ENCODE peak calls at places on chromosomes 12 and 14, in nine cellular contexts. One of them, this sample, is unnamed.

GRCh38 chr12:1532796-1533195 is 61.6 kb downstream of the FBXL14 start:
- DNase-seq in AML-193: no peak
- DNase-seq in stimulated activated CD4-positive, alpha-beta T cell treated with anti-CD3 and anti-CD28 coated beads, Interleukin-15, amount 100 ng/mL, for 1 hour: no peak
- DNase-seq in activated naive CD8-positive, alpha-beta T cell treated with anti-CD3 and anti-CD28 coated beads, Interleukin-2, amount 50 U/mL, for 24 hours: no peak
- DNase-seq in AG08395: no peak
- DNase-seq in Calu3: no peak
- DNase-seq in endodermal cell: peak; percentile 36
- DNase-seq in A673: no peak
- DNase-seq in fibroblast of lung: no peak
- DNase-seq in this sample: no peak

GRCh38 chr12:121816925-121817647 is 13.3 kb downstream of the SETD1B start:
- DNase-seq in A673: no peak
- DNase-seq in activated naive CD8-positive, alpha-beta T cell treated with anti-CD3 and anti-CD28 coated beads, Interleukin-2, amount 50 U/mL, for 24 hours: no peak
- DNase-seq in Calu3: no peak
- DNase-seq in fibroblast of lung: no peak
- DNase-seq in stimulated activated CD4-positive, alpha-beta T cell treated with anti-CD3 and anti-CD28 coated beads, Interleukin-15, amount 100 ng/mL, for 1 hour: no peak
- DNase-seq in AG08395: no peak
- DNase-seq in endodermal cell: no peak
- DNase-seq in AML-193: no peak
- DNase-seq in this sample: no peak

GRCh38 chr12:55929306-55929791 is 1.6 kb upstream of the DGKA start:
- DNase-seq in endodermal cell: no peak
- DNase-seq in activated naive CD8-positive, alpha-beta T cell treated with anti-CD3 and anti-CD28 coated beads, Interleukin-2, amount 50 U/mL, for 24 hours: peak; percentile 80
- DNase-seq in AG08395: no peak
- DNase-seq in stimulated activated CD4-positive, alpha-beta T cell treated with anti-CD3 and anti-CD28 coated beads, Interleukin-15, amount 100 ng/mL, for 1 hour: peak; percentile 75
- DNase-seq in Calu3: no peak
- DNase-seq in AML-193: no peak
- DNase-seq in A673: no peak
- DNase-seq in fibroblast of lung: no peak
- DNase-seq in this sample: no peak

GRCh38 chr12:123029550-123029949 is 49.1 kb downstream of the ARL6IP4 start:
- DNase-seq in AML-193: no peak
- DNase-seq in A673: no peak
- DNase-seq in AG08395: no peak
- DNase-seq in activated naive CD8-positive, alpha-beta T cell treated with anti-CD3 and anti-CD28 coated beads, Interleukin-2, amount 50 U/mL, for 24 hours: no peak
- DNase-seq in Calu3: no peak
- DNase-seq in endodermal cell: no peak
- DNase-seq in stimulated activated CD4-positive, alpha-beta T cell treated with anti-CD3 and anti-CD28 coated beads, Interleukin-15, amount 100 ng/mL, for 1 hour: no peak
- DNase-seq in fibroblast of lung: no peak
- DNase-seq in this sample: no peak

GRCh38 chr12:51817027-51817953 is 31.2 kb downstream of the FIGNL2 start:
- DNase-seq in endodermal cell: no peak
- DNase-seq in AML-193: no peak
- DNase-seq in fibroblast of lung: no peak
- DNase-seq in AG08395: no peak
- DNase-seq in A673: no peak
- DNase-seq in activated naive CD8-positive, alpha-beta T cell treated with anti-CD3 and anti-CD28 coated beads, Interleukin-2, amount 50 U/mL, for 24 hours: no peak
- DNase-seq in stimulated activated CD4-positive, alpha-beta T cell treated with anti-CD3 and anti-CD28 coated beads, Interleukin-15, amount 100 ng/mL, for 1 hour: no peak
- DNase-seq in Calu3: no peak
- DNase-seq in this sample: no peak

GRCh38 chr12:96404683-96405082 is 4.4 kb upstream of the CDK17 start:
- DNase-seq in AML-193: no peak
- DNase-seq in stimulated activated CD4-positive, alpha-beta T cell treated with anti-CD3 and anti-CD28 coated beads, Interleukin-15, amount 100 ng/mL, for 1 hour: no peak
- DNase-seq in activated naive CD8-positive, alpha-beta T cell treated with anti-CD3 and anti-CD28 coated beads, Interleukin-2, amount 50 U/mL, for 24 hours: no peak
- DNase-seq in A673: no peak
- DNase-seq in Calu3: no peak
- DNase-seq in fibroblast of lung: peak; percentile 59
- DNase-seq in AG08395: no peak
- DNase-seq in endodermal cell: no peak
- DNase-seq in this sample: no peak

GRCh38 chr12:106760184-106760531 is 14.3 kb upstream of the RIC8B start:
- DNase-seq in AML-193: peak; percentile 82
- DNase-seq in activated naive CD8-positive, alpha-beta T cell treated with anti-CD3 and anti-CD28 coated beads, Interleukin-2, amount 50 U/mL, for 24 hours: no peak
- DNase-seq in AG08395: no peak
- DNase-seq in endodermal cell: peak; percentile 86
- DNase-seq in stimulated activated CD4-positive, alpha-beta T cell treated with anti-CD3 and anti-CD28 coated beads, Interleukin-15, amount 100 ng/mL, for 1 hour: no peak
- DNase-seq in fibroblast of lung: no peak
- DNase-seq in A673: peak; percentile 56
- DNase-seq in Calu3: no peak
- DNase-seq in this sample: peak; percentile 84

GRCh38 chr14:90381999-90382451 is 14.8 kb upstream of the CALM1 start:
- DNase-seq in AG08395: no peak
- DNase-seq in endodermal cell: peak; percentile 81
- DNase-seq in AML-193: no peak
- DNase-seq in activated naive CD8-positive, alpha-beta T cell treated with anti-CD3 and anti-CD28 coated beads, Interleukin-2, amount 50 U/mL, for 24 hours: peak; percentile 22
- DNase-seq in Calu3: peak; percentile 59
- DNase-seq in stimulated activated CD4-positive, alpha-beta T cell treated with anti-CD3 and anti-CD28 coated beads, Interleukin-15, amount 100 ng/mL, for 1 hour: no peak
- DNase-seq in A673: no peak
- DNase-seq in fibroblast of lung: no peak
- DNase-seq in this sample: peak; percentile 59

GRCh38 chr14:105840266-105841021 is 314.1 kb downstream of the TMEM121 start:
- DNase-seq in AML-193: no peak
- DNase-seq in activated naive CD8-positive, alpha-beta T cell treated with anti-CD3 and anti-CD28 coated beads, Interleukin-2, amount 50 U/mL, for 24 hours: no peak
- DNase-seq in AG08395: no peak
- DNase-seq in endodermal cell: peak; percentile 10
- DNase-seq in fibroblast of lung: no peak
- DNase-seq in Calu3: no peak
- DNase-seq in stimulated activated CD4-positive, alpha-beta T cell treated with anti-CD3 and anti-CD28 coated beads, Interleukin-15, amount 100 ng/mL, for 1 hour: no peak
- DNase-seq in A673: no peak
- DNase-seq in this sample: peak; percentile 13

GRCh38 chr14:23432102-23432925 is 3.1 kb downstream of the MYH7 start:
- DNase-seq in endodermal cell: peak; percentile 23
- DNase-seq in A673: no peak
- DNase-seq in fibroblast of lung: no peak
- DNase-seq in AG08395: no peak
- DNase-seq in AML-193: no peak
- DNase-seq in stimulated activated CD4-positive, alpha-beta T cell treated with anti-CD3 and anti-CD28 coated beads, Interleukin-15, amount 100 ng/mL, for 1 hour: no peak
- DNase-seq in activated naive CD8-positive, alpha-beta T cell treated with anti-CD3 and anti-CD28 coated beads, Interleukin-2, amount 50 U/mL, for 24 hours: no peak
- DNase-seq in Calu3: no peak
- DNase-seq in this sample: no peak

GRCh38 chr12:99772274-99772673 is 124.7 kb downstream of the GARIN6 start:
- DNase-seq in stimulated activated CD4-positive, alpha-beta T cell treated with anti-CD3 and anti-CD28 coated beads, Interleukin-15, amount 100 ng/mL, for 1 hour: no peak
- DNase-seq in activated naive CD8-positive, alpha-beta T cell treated with anti-CD3 and anti-CD28 coated beads, Interleukin-2, amount 50 U/mL, for 24 hours: no peak
- DNase-seq in A673: peak; percentile 5
- DNase-seq in fibroblast of lung: no peak
- DNase-seq in Calu3: no peak
- DNase-seq in endodermal cell: no peak
- DNase-seq in AG08395: no peak
- DNase-seq in AML-193: no peak
- DNase-seq in this sample: no peak

GRCh38 chr12:124389537-124390441 is 94.9 kb downstream of the RFLNA start:
- DNase-seq in Calu3: no peak
- DNase-seq in endodermal cell: no peak
- DNase-seq in fibroblast of lung: no peak
- DNase-seq in AG08395: no peak
- DNase-seq in stimulated activated CD4-positive, alpha-beta T cell treated with anti-CD3 and anti-CD28 coated beads, Interleukin-15, amount 100 ng/mL, for 1 hour: no peak
- DNase-seq in A673: no peak
- DNase-seq in activated naive CD8-positive, alpha-beta T cell treated with anti-CD3 and anti-CD28 coated beads, Interleukin-2, amount 50 U/mL, for 24 hours: no peak
- DNase-seq in AML-193: no peak
- DNase-seq in this sample: no peak

GRCh38 chr12:119020377-119021360 is 39.3 kb downstream of the SRRM4 start:
- DNase-seq in AML-193: peak; percentile 10
- DNase-seq in AG08395: no peak
- DNase-seq in A673: peak; percentile 62
- DNase-seq in fibroblast of lung: no peak
- DNase-seq in Calu3: peak; percentile 43
- DNase-seq in endodermal cell: peak; percentile 98
- DNase-seq in stimulated activated CD4-positive, alpha-beta T cell treated with anti-CD3 and anti-CD28 coated beads, Interleukin-15, amount 100 ng/mL, for 1 hour: no peak
- DNase-seq in activated naive CD8-positive, alpha-beta T cell treated with anti-CD3 and anti-CD28 coated beads, Interleukin-2, amount 50 U/mL, for 24 hours: peak; percentile 19
- DNase-seq in this sample: peak; percentile 90

GRCh38 chr14:68939893-68940613 is 39.0 kb downstream of the ACTN1 start:
- DNase-seq in A673: peak; percentile 89
- DNase-seq in AML-193: no peak
- DNase-seq in activated naive CD8-positive, alpha-beta T cell treated with anti-CD3 and anti-CD28 coated beads, Interleukin-2, amount 50 U/mL, for 24 hours: no peak
- DNase-seq in endodermal cell: peak; percentile 87
- DNase-seq in stimulated activated CD4-positive, alpha-beta T cell treated with anti-CD3 and anti-CD28 coated beads, Interleukin-15, amount 100 ng/mL, for 1 hour: no peak
- DNase-seq in AG08395: peak; percentile 91
- DNase-seq in fibroblast of lung: peak; percentile 98
- DNase-seq in Calu3: peak; percentile 86
- DNase-seq in this sample: no peak

GRCh38 chr12:19456176-19456575 is 16.9 kb downstream of the AEBP2 start:
- DNase-seq in stimulated activated CD4-positive, alpha-beta T cell treated with anti-CD3 and anti-CD28 coated beads, Interleukin-15, amount 100 ng/mL, for 1 hour: no peak
- DNase-seq in fibroblast of lung: no peak
- DNase-seq in Calu3: no peak
- DNase-seq in AG08395: no peak
- DNase-seq in AML-193: no peak
- DNase-seq in activated naive CD8-positive, alpha-beta T cell treated with anti-CD3 and anti-CD28 coated beads, Interleukin-2, amount 50 U/mL, for 24 hours: no peak
- DNase-seq in A673: no peak
- DNase-seq in endodermal cell: no peak
- DNase-seq in this sample: no peak

GRCh38 chr12:86669010-86669409 is 412.8 kb upstream of the MGAT4C start:
- DNase-seq in stimulated activated CD4-positive, alpha-beta T cell treated with anti-CD3 and anti-CD28 coated beads, Interleukin-15, amount 100 ng/mL, for 1 hour: no peak
- DNase-seq in fibroblast of lung: no peak
- DNase-seq in activated naive CD8-positive, alpha-beta T cell treated with anti-CD3 and anti-CD28 coated beads, Interleukin-2, amount 50 U/mL, for 24 hours: no peak
- DNase-seq in Calu3: peak; percentile 62
- DNase-seq in AG08395: no peak
- DNase-seq in A673: no peak
- DNase-seq in AML-193: no peak
- DNase-seq in endodermal cell: peak; percentile 41
- DNase-seq in this sample: no peak

GRCh38 chr12:122866379-122866778 is 29.5 kb downstream of the VPS37B start:
- DNase-seq in AG08395: no peak
- DNase-seq in fibroblast of lung: no peak
- DNase-seq in endodermal cell: no peak
- DNase-seq in activated naive CD8-positive, alpha-beta T cell treated with anti-CD3 and anti-CD28 coated beads, Interleukin-2, amount 50 U/mL, for 24 hours: no peak
- DNase-seq in stimulated activated CD4-positive, alpha-beta T cell treated with anti-CD3 and anti-CD28 coated beads, Interleukin-15, amount 100 ng/mL, for 1 hour: no peak
- DNase-seq in Calu3: no peak
- DNase-seq in A673: no peak
- DNase-seq in AML-193: no peak
- DNase-seq in this sample: no peak

GRCh38 chr12:6372403-6373003 is 2.9 kb downstream of the SCNN1A start:
- DNase-seq in A673: peak; percentile 66
- DNase-seq in AML-193: peak; percentile 24
- DNase-seq in Calu3: peak; percentile 78
- DNase-seq in fibroblast of lung: peak; percentile 90
- DNase-seq in AG08395: peak; percentile 93
- DNase-seq in activated naive CD8-positive, alpha-beta T cell treated with anti-CD3 and anti-CD28 coated beads, Interleukin-2, amount 50 U/mL, for 24 hours: no peak
- DNase-seq in endodermal cell: peak; percentile 82
- DNase-seq in stimulated activated CD4-positive, alpha-beta T cell treated with anti-CD3 and anti-CD28 coated beads, Interleukin-15, amount 100 ng/mL, for 1 hour: no peak
- DNase-seq in this sample: no peak

GRCh38 chr14:105386581-105387529 is 11.5 kb upstream of the TEX22 start:
- DNase-seq in Calu3: no peak
- DNase-seq in stimulated activated CD4-positive, alpha-beta T cell treated with anti-CD3 and anti-CD28 coated beads, Interleukin-15, amount 100 ng/mL, for 1 hour: no peak
- DNase-seq in A673: no peak
- DNase-seq in endodermal cell: no peak
- DNase-seq in AML-193: no peak
- DNase-seq in fibroblast of lung: no peak
- DNase-seq in activated naive CD8-positive, alpha-beta T cell treated with anti-CD3 and anti-CD28 coated beads, Interleukin-2, amount 50 U/mL, for 24 hours: no peak
- DNase-seq in AG08395: no peak
- DNase-seq in this sample: no peak

GRCh38 chr12:107405436-107405835 is 280.2 kb upstream of the PWP1 start:
- DNase-seq in Calu3: no peak
- DNase-seq in stimulated activated CD4-positive, alpha-beta T cell treated with anti-CD3 and anti-CD28 coated beads, Interleukin-15, amount 100 ng/mL, for 1 hour: no peak
- DNase-seq in fibroblast of lung: no peak
- DNase-seq in activated naive CD8-positive, alpha-beta T cell treated with anti-CD3 and anti-CD28 coated beads, Interleukin-2, amount 50 U/mL, for 24 hours: no peak
- DNase-seq in AG08395: no peak
- DNase-seq in endodermal cell: no peak
- DNase-seq in A673: no peak
- DNase-seq in AML-193: no peak
- DNase-seq in this sample: no peak

GRCh38 chr14:62269204-62269603 is 507.0 kb downstream of the SNAPC1 start:
- DNase-seq in stimulated activated CD4-positive, alpha-beta T cell treated with anti-CD3 and anti-CD28 coated beads, Interleukin-15, amount 100 ng/mL, for 1 hour: no peak
- DNase-seq in fibroblast of lung: peak; percentile 54
- DNase-seq in AML-193: no peak
- DNase-seq in endodermal cell: no peak
- DNase-seq in A673: no peak
- DNase-seq in AG08395: no peak
- DNase-seq in Calu3: no peak
- DNase-seq in activated naive CD8-positive, alpha-beta T cell treated with anti-CD3 and anti-CD28 coated beads, Interleukin-2, amount 50 U/mL, for 24 hours: peak; percentile 7
- DNase-seq in this sample: no peak

GRCh38 chr12:89346741-89347324 is 5.5 kb downstream of the DUSP6 start:
- DNase-seq in stimulated activated CD4-positive, alpha-beta T cell treated with anti-CD3 and anti-CD28 coated beads, Interleukin-15, amount 100 ng/mL, for 1 hour: no peak
- DNase-seq in AML-193: peak; percentile 94
- DNase-seq in Calu3: peak; percentile 25
- DNase-seq in endodermal cell: peak; percentile 70
- DNase-seq in activated naive CD8-positive, alpha-beta T cell treated with anti-CD3 and anti-CD28 coated beads, Interleukin-2, amount 50 U/mL, for 24 hours: no peak
- DNase-seq in AG08395: peak; percentile 15
- DNase-seq in A673: peak; percentile 97
- DNase-seq in fibroblast of lung: peak; percentile 71
- DNase-seq in this sample: no peak

GRCh38 chr12:94263011-94263786 is 114.8 kb downstream of the PLXNC1 start:
- DNase-seq in endodermal cell: peak; percentile 61
- DNase-seq in fibroblast of lung: no peak
- DNase-seq in stimulated activated CD4-positive, alpha-beta T cell treated with anti-CD3 and anti-CD28 coated beads, Interleukin-15, amount 100 ng/mL, for 1 hour: peak; percentile 57
- DNase-seq in Calu3: no peak
- DNase-seq in AML-193: peak; percentile 75
- DNase-seq in activated naive CD8-positive, alpha-beta T cell treated with anti-CD3 and anti-CD28 coated beads, Interleukin-2, amount 50 U/mL, for 24 hours: peak; percentile 79
- DNase-seq in A673: no peak
- DNase-seq in AG08395: no peak
- DNase-seq in this sample: no peak

GRCh38 chr14:52583544-52583943 is 30.9 kb downstream of the GPR137C start:
- DNase-seq in AG08395: no peak
- DNase-seq in A673: no peak
- DNase-seq in endodermal cell: no peak
- DNase-seq in fibroblast of lung: peak; percentile 6
- DNase-seq in AML-193: no peak
- DNase-seq in Calu3: no peak
- DNase-seq in stimulated activated CD4-positive, alpha-beta T cell treated with anti-CD3 and anti-CD28 coated beads, Interleukin-15, amount 100 ng/mL, for 1 hour: no peak
- DNase-seq in activated naive CD8-positive, alpha-beta T cell treated with anti-CD3 and anti-CD28 coated beads, Interleukin-2, amount 50 U/mL, for 24 hours: no peak
- DNase-seq in this sample: no peak

GRCh38 chr12:81962126-81962856 is 203.1 kb upstream of the PPFIA2 start:
- DNase-seq in fibroblast of lung: no peak
- DNase-seq in activated naive CD8-positive, alpha-beta T cell treated with anti-CD3 and anti-CD28 coated beads, Interleukin-2, amount 50 U/mL, for 24 hours: no peak
- DNase-seq in stimulated activated CD4-positive, alpha-beta T cell treated with anti-CD3 and anti-CD28 coated beads, Interleukin-15, amount 100 ng/mL, for 1 hour: no peak
- DNase-seq in AML-193: no peak
- DNase-seq in Calu3: no peak
- DNase-seq in endodermal cell: no peak
- DNase-seq in AG08395: no peak
- DNase-seq in A673: no peak
- DNase-seq in this sample: no peak

GRCh38 chr14:100234511-100234910 is 4.4 kb upstream of the YY1 start:
- DNase-seq in AML-193: no peak
- DNase-seq in Calu3: no peak
- DNase-seq in stimulated activated CD4-positive, alpha-beta T cell treated with anti-CD3 and anti-CD28 coated beads, Interleukin-15, amount 100 ng/mL, for 1 hour: no peak
- DNase-seq in fibroblast of lung: no peak
- DNase-seq in AG08395: no peak
- DNase-seq in endodermal cell: no peak
- DNase-seq in A673: no peak
- DNase-seq in activated naive CD8-positive, alpha-beta T cell treated with anti-CD3 and anti-CD28 coated beads, Interleukin-2, amount 50 U/mL, for 24 hours: no peak
- DNase-seq in this sample: no peak

GRCh38 chr12:89414322-89414721 is 62.0 kb upstream of the DUSP6 start:
- DNase-seq in activated naive CD8-positive, alpha-beta T cell treated with anti-CD3 and anti-CD28 coated beads, Interleukin-2, amount 50 U/mL, for 24 hours: no peak
- DNase-seq in A673: no peak
- DNase-seq in endodermal cell: peak; percentile 29
- DNase-seq in AG08395: no peak
- DNase-seq in stimulated activated CD4-positive, alpha-beta T cell treated with anti-CD3 and anti-CD28 coated beads, Interleukin-15, amount 100 ng/mL, for 1 hour: no peak
- DNase-seq in Calu3: no peak
- DNase-seq in fibroblast of lung: no peak
- DNase-seq in AML-193: no peak
- DNase-seq in this sample: no peak

GRCh38 chr12:113002155-113002554 is 23.8 kb downstream of the OAS2 start:
- DNase-seq in A673: no peak
- DNase-seq in AG08395: no peak
- DNase-seq in stimulated activated CD4-positive, alpha-beta T cell treated with anti-CD3 and anti-CD28 coated beads, Interleukin-15, amount 100 ng/mL, for 1 hour: no peak
- DNase-seq in endodermal cell: no peak
- DNase-seq in activated naive CD8-positive, alpha-beta T cell treated with anti-CD3 and anti-CD28 coated beads, Interleukin-2, amount 50 U/mL, for 24 hours: no peak
- DNase-seq in fibroblast of lung: no peak
- DNase-seq in AML-193: no peak
- DNase-seq in Calu3: no peak
- DNase-seq in this sample: peak; percentile 20

This sample was measured in H9.